ENCODE peak calls at places on chromosomes 5 and 9, in four cellular contexts. One of them, this sample, is unnamed.

GRCh38 chr9:89701221-89701798 is 96.5 kb downstream of the GADD45G start:
- DNase-seq in CD8-positive, alpha-beta T cell: peak; percentile 36
- DNase-seq in GM23338: no peak
- DNase-seq in upper lobe of right lung: peak; percentile 67
- DNase-seq in this sample: no peak

GRCh38 chr9:137319434-137319975 is 17.4 kb upstream of the NRARP start:
- DNase-seq in CD8-positive, alpha-beta T cell: no peak
- DNase-seq in GM23338: no peak
- DNase-seq in upper lobe of right lung: no peak
- DNase-seq in this sample: peak; percentile 69

GRCh38 chr5:122053181-122054109 is 24.6 kb downstream of the LOX start:
- DNase-seq in CD8-positive, alpha-beta T cell: no peak
- DNase-seq in GM23338: no peak
- DNase-seq in upper lobe of right lung: peak; percentile 73
- DNase-seq in this sample: no peak

GRCh38 chr9:135413461-135413860 is 66.1 kb upstream of the PPP1R26 start:
- DNase-seq in CD8-positive, alpha-beta T cell: no peak
- DNase-seq in GM23338: no peak
- DNase-seq in upper lobe of right lung: peak; percentile 57
- DNase-seq in this sample: peak; percentile 65

GRCh38 chr5:9540791-9541190 is 5.1 kb downstream of the SEMA5A start:
- DNase-seq in CD8-positive, alpha-beta T cell: no peak
- DNase-seq in GM23338: no peak
- DNase-seq in upper lobe of right lung: no peak
- DNase-seq in this sample: no peak

GRCh38 chr9:7147136-7148090 is 389.6 kb downstream of the KDM4C start:
- DNase-seq in CD8-positive, alpha-beta T cell: no peak
- DNase-seq in GM23338: no peak
- DNase-seq in upper lobe of right lung: no peak
- DNase-seq in this sample: no peak

GRCh38 chr5:97405941-97406340 is 222.9 kb upstream of the RIOK2 start:
- DNase-seq in CD8-positive, alpha-beta T cell: no peak
- DNase-seq in GM23338: no peak
- DNase-seq in upper lobe of right lung: no peak
- DNase-seq in this sample: no peak

GRCh38 chr9:16039988-16040761 is 487.3 kb downstream of the CCDC171 start:
- DNase-seq in CD8-positive, alpha-beta T cell: no peak
- DNase-seq in GM23338: peak; percentile 21
- DNase-seq in upper lobe of right lung: no peak
- DNase-seq in this sample: no peak

GRCh38 chr5:114361724-114362196 is at the start of gene KCNN2:
- DNase-seq in CD8-positive, alpha-beta T cell: no peak
- DNase-seq in GM23338: peak; percentile 95
- DNase-seq in upper lobe of right lung: peak; percentile 84
- DNase-seq in this sample: no peak

GRCh38 chr5:135225856-135226560 is 173.0 kb downstream of the MACROH2A1 start:
- DNase-seq in CD8-positive, alpha-beta T cell: no peak
- DNase-seq in GM23338: peak; percentile 18
- DNase-seq in upper lobe of right lung: peak; percentile 61
- DNase-seq in this sample: peak; percentile 41

GRCh38 chr5:4976918-4977317 is 163.2 kb upstream of the ADAMTS16 start:
- DNase-seq in CD8-positive, alpha-beta T cell: no peak
- DNase-seq in GM23338: no peak
- DNase-seq in upper lobe of right lung: no peak
- DNase-seq in this sample: no peak

GRCh38 chr5:167793700-167794099 is 497.7 kb upstream of the WWC1 start:
- DNase-seq in CD8-positive, alpha-beta T cell: no peak
- DNase-seq in GM23338: no peak
- DNase-seq in upper lobe of right lung: no peak
- DNase-seq in this sample: no peak

GRCh38 chr5:17118631-17119030 is 98.8 kb upstream of the BASP1 start:
- DNase-seq in CD8-positive, alpha-beta T cell: no peak
- DNase-seq in GM23338: no peak
- DNase-seq in upper lobe of right lung: no peak
- DNase-seq in this sample: no peak

GRCh38 chr5:90675222-90675621 is 116.6 kb downstream of the ADGRV1 start:
- DNase-seq in CD8-positive, alpha-beta T cell: no peak
- DNase-seq in GM23338: no peak
- DNase-seq in upper lobe of right lung: no peak
- DNase-seq in this sample: no peak

GRCh38 chr9:127574089-127574921 is 37.8 kb upstream of the STXBP1 start:
- DNase-seq in CD8-positive, alpha-beta T cell: no peak
- DNase-seq in GM23338: no peak
- DNase-seq in upper lobe of right lung: peak; percentile 85
- DNase-seq in this sample: no peak

GRCh38 chr5:36870399-36871040 is 6.0 kb upstream of the NIPBL start:
- DNase-seq in CD8-positive, alpha-beta T cell: no peak
- DNase-seq in GM23338: peak; percentile 93
- DNase-seq in upper lobe of right lung: no peak
- DNase-seq in this sample: no peak

GRCh38 chr5:72550595-72550994 is 43.4 kb upstream of the ZNF366 start:
- DNase-seq in CD8-positive, alpha-beta T cell: no peak
- DNase-seq in GM23338: no peak
- DNase-seq in upper lobe of right lung: no peak
- DNase-seq in this sample: no peak

GRCh38 chr5:168455201-168455600 is 31.1 kb upstream of the RARS1 start:
- DNase-seq in CD8-positive, alpha-beta T cell: no peak
- DNase-seq in GM23338: no peak
- DNase-seq in upper lobe of right lung: no peak
- DNase-seq in this sample: no peak

GRCh38 chr9:114446672-114447450 is 58.4 kb downstream of the WHRN start:
- DNase-seq in CD8-positive, alpha-beta T cell: no peak
- DNase-seq in GM23338: no peak
- DNase-seq in upper lobe of right lung: peak; percentile 23
- DNase-seq in this sample: peak; percentile 56

GRCh38 chr9:5764130-5764868 is 68.6 kb downstream of the ERMP1 start:
- DNase-seq in CD8-positive, alpha-beta T cell: no peak
- DNase-seq in GM23338: no peak
- DNase-seq in upper lobe of right lung: no peak
- DNase-seq in this sample: no peak

GRCh38 chr5:147098233-147098790 is 136.5 kb upstream of the STK32A start:
- DNase-seq in CD8-positive, alpha-beta T cell: no peak
- DNase-seq in GM23338: peak; percentile 91
- DNase-seq in upper lobe of right lung: no peak
- DNase-seq in this sample: no peak

GRCh38 chr9:132516911-132517310 is 65.5 kb upstream of the BARHL1 start:
- DNase-seq in CD8-positive, alpha-beta T cell: no peak
- DNase-seq in GM23338: no peak
- DNase-seq in upper lobe of right lung: no peak
- DNase-seq in this sample: no peak

GRCh38 chr5:78896128-78896527 is 89.0 kb downstream of the ARSB start:
- DNase-seq in CD8-positive, alpha-beta T cell: no peak
- DNase-seq in GM23338: no peak
- DNase-seq in upper lobe of right lung: no peak
- DNase-seq in this sample: no peak

GRCh38 chr5:9069650-9070049 is 476.2 kb downstream of the SEMA5A start:
- DNase-seq in CD8-positive, alpha-beta T cell: no peak
- DNase-seq in GM23338: no peak
- DNase-seq in upper lobe of right lung: no peak
- DNase-seq in this sample: no peak

GRCh38 chr9:108180511-108180910 is 675.3 kb downstream of the ACTL7B start:
- DNase-seq in CD8-positive, alpha-beta T cell: no peak
- DNase-seq in GM23338: no peak
- DNase-seq in upper lobe of right lung: no peak
- DNase-seq in this sample: no peak

GRCh38 chr5:84647581-84647980 is 262.9 kb upstream of the EDIL3 start:
- DNase-seq in CD8-positive, alpha-beta T cell: no peak
- DNase-seq in GM23338: no peak
- DNase-seq in upper lobe of right lung: no peak
- DNase-seq in this sample: no peak

GRCh38 chr5:66860199-66860975 is 264.2 kb downstream of the MAST4 start:
- DNase-seq in CD8-positive, alpha-beta T cell: no peak
- DNase-seq in GM23338: peak; percentile 39
- DNase-seq in upper lobe of right lung: no peak
- DNase-seq in this sample: no peak

GRCh38 chr5:66863343-66864170 is 267.4 kb downstream of the MAST4 start:
- DNase-seq in CD8-positive, alpha-beta T cell: no peak
- DNase-seq in GM23338: peak; percentile 54
- DNase-seq in upper lobe of right lung: no peak
- DNase-seq in this sample: no peak

GRCh38 chr5:66861402-66861801 is 265.2 kb downstream of the MAST4 start:
- DNase-seq in CD8-positive, alpha-beta T cell: no peak
- DNase-seq in GM23338: no peak
- DNase-seq in upper lobe of right lung: no peak
- DNase-seq in this sample: no peak

GRCh38 chr5:66867622-66868322 is 271.6 kb downstream of the MAST4 start:
- DNase-seq in CD8-positive, alpha-beta T cell: no peak
- DNase-seq in GM23338: peak; percentile 64
- DNase-seq in upper lobe of right lung: no peak
- DNase-seq in this sample: no peak

DNA sequence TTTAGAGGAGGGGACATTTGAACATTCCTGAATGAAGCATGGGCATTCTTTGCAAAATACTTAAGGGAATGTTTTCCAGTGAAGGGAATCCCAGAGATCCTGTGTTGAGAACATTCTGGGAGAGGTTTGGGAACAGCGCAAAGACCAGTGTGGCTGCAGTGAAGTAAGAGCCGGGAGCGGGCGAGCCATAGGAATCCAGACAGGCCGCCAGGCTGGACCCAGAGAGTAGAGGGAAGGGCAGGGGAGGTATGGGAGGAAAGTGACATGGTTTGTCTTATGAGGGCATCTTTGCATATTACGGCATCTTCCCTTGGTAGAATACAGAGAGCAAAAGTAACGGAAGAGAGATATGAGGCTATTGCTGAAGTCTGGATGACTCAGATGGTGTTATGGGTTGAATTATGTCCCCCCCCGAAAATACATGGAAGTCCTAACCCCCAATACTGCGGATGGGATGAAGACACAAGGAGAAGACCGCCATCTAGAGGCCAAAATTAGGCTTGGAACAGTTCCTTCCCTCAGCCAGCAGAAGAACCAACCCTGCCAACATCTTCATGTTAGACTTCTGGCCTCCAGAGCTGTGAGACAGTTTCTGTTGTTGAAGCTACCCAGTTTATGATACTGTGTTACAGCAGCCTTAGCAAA is 268.2 kb downstream of the MAST4 start:
- DNase-seq in CD8-positive, alpha-beta T cell: no peak
- DNase-seq in GM23338: peak; percentile 59
- DNase-seq in upper lobe of right lung: no peak
- DNase-seq in this sample: no peak
- TF ChIP-seq CTCF in CD8-positive, alpha-beta T cell: no peak
- TF ChIP-seq CTCF in GM23338: peak; percentile 88
- TF ChIP-seq CTCF in upper lobe of right lung: peak; percentile 50
- TF ChIP-seq CTCF in this sample: no peak

GRCh38 chr5:58885265-58885664 is 302.4 kb downstream of the RAB3C start:
- DNase-seq in CD8-positive, alpha-beta T cell: no peak
- DNase-seq in GM23338: no peak
- DNase-seq in upper lobe of right lung: no peak
- DNase-seq in this sample: no peak

GRCh38 chr5:58887311-58887710 is 304.4 kb downstream of the RAB3C start:
- DNase-seq in CD8-positive, alpha-beta T cell: no peak
- DNase-seq in GM23338: no peak
- DNase-seq in upper lobe of right lung: no peak
- DNase-seq in this sample: no peak

GRCh38 chr5:58890265-58890664 is 307.4 kb downstream of the RAB3C start:
- DNase-seq in CD8-positive, alpha-beta T cell: no peak
- DNase-seq in GM23338: no peak
- DNase-seq in upper lobe of right lung: no peak
- DNase-seq in this sample: no peak

GRCh38 chr5:58886315-58887207 is 303.7 kb downstream of the RAB3C start:
- DNase-seq in CD8-positive, alpha-beta T cell: peak; percentile 44
- DNase-seq in GM23338: peak; percentile 88
- DNase-seq in upper lobe of right lung: peak; percentile 75
- DNase-seq in this sample: peak; percentile 78

DNA sequence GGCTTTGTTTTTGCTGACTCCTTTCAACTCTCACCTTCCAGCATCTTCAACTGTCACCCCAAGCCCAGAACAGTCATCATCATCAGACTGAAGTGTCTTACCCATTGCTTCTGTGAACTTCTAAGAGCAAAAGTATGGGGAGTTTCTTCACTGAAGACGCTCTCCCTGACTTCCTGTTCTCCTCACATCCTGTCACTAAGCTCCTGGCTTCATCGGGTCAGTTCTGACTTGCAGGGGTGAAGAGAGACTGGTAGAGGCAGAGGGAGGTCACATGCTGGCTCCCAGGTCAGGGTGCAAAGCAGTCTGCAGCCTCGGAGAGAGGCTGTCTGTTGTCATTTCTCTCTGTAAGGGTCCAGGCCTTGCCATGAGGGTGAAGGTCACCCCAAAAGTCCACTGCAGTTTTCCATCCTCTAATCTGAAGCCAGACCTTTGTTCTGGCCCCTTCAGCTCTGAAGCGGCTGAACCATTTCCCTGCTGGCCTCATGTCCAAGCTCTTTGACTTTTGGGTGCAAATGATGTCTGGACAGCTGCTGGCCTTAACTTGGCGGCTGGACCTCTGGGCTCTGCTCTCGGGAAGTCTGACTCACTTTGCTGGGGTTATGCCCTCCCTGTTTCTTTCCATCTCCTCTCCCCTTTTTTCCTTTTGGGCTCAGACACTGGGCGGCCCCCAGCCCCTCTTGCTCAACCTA is 305.0 kb downstream of the RAB3C start:
- DNase-seq in CD8-positive, alpha-beta T cell: no peak
- DNase-seq in GM23338: no peak
- DNase-seq in upper lobe of right lung: no peak
- DNase-seq in this sample: peak; percentile 86
- H3K4me3 ChIP-seq in CD8-positive, alpha-beta T cell: no peak overlapping the region
- H3K4me3 ChIP-seq in GM23338: no peak overlapping the region
- H3K4me3 ChIP-seq in upper lobe of right lung: no peak overlapping the region
- H3K4me3 ChIP-seq in this sample: no peak overlapping the region

DNA sequence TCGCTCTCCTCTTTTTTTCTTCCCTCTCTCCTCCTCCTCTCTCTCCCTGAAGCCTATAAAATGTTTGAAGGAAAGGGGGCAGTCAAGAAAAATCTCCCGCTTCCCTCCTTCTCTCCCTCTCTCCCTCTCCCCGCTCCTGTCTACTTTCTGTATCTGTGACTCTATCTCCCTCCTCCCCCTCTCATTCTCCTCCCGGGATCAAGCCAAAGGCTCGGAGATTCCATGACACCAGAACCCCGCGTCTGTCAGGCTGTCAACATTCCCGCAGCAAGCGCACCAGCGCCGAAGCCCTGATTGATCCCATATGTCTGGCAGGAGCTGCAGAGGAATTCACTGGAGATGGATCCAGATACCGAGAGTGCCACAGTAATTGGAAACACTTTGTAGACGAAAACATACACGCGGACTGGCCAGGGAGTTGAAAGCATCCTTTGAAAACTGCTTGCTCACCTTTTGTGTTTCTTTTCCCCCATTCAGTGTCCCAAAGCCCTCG is 268 bp upstream of the SVEP1 start:
- DNase-seq in CD8-positive, alpha-beta T cell: no peak
- DNase-seq in GM23338: peak; percentile 60
- DNase-seq in upper lobe of right lung: no peak
- DNase-seq in this sample: no peak
- H3K27ac ChIP-seq in CD8-positive, alpha-beta T cell: no peak overlapping the region
- H3K27ac ChIP-seq in GM23338: no peak overlapping the region
- H3K27ac ChIP-seq in upper lobe of right lung: peak overlapping the region; percentile 82
- H3K27ac ChIP-seq in this sample: peak overlapping the region; percentile 79

DNA sequence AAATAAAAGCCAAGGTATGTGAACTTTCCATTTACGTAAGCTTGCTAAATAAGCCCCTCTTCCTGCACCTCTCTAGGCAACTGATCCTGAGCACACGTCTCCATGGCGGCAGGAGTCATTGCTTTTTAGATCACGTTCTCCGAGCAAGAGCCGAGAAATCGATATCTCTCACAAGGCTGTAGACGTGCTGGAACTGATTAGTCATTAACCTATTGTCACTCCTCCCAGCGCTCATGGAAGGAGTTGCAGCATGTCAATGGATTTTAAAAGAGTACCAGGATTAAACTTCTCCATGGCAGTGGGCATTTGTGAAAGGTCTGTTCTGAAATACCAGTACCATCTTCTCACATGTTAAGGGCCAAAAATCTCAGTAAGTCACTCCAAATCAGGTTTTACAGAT is 4.7 kb upstream of the ADCY2 start:
- DNase-seq in CD8-positive, alpha-beta T cell: no peak
- DNase-seq in GM23338: peak; percentile 67
- DNase-seq in upper lobe of right lung: no peak
- DNase-seq in this sample: no peak
- TF ChIP-seq CTCF in CD8-positive, alpha-beta T cell: no peak
- TF ChIP-seq CTCF in GM23338: peak; percentile 43
- TF ChIP-seq CTCF in upper lobe of right lung: no peak
- TF ChIP-seq CTCF in this sample: no peak

This sample was measured in coronary artery.